ENCODE peak calls at places on chromosomes 12 and 14, in ten cellular contexts. One of them, this sample, is unnamed.

GRCh38 chr12:4997939-4998338 is 45.7 kb upstream of the KCNA5 start:
- DNase-seq in Peyer's patch: no peak
- DNase-seq in breast epithelium: no peak
- DNase-seq in HCT116: no peak
- DNase-seq in GM23338: no peak
- DNase-seq in hepatocyte: peak; percentile 44
- DNase-seq in thyroid gland: no peak
- DNase-seq in IMR-90: peak; percentile 83
- DNase-seq in left ventricle myocardium inferior: no peak
- DNase-seq in heart left ventricle: no peak
- DNase-seq in this sample: peak; percentile 82

GRCh38 chr12:53766881-53767280 is 15.1 kb upstream of the CISTR start:
- DNase-seq in IMR-90: peak; percentile 46
- DNase-seq in breast epithelium: no peak
- DNase-seq in left ventricle myocardium inferior: no peak
- DNase-seq in Peyer's patch: no peak
- DNase-seq in thyroid gland: no peak
- DNase-seq in HCT116: no peak
- DNase-seq in hepatocyte: no peak
- DNase-seq in heart left ventricle: no peak
- DNase-seq in GM23338: no peak
- DNase-seq in this sample: no peak

GRCh38 chr14:95192306-95192705 is 35.0 kb upstream of the DICER1 start:
- DNase-seq in hepatocyte: no peak
- DNase-seq in HCT116: no peak
- DNase-seq in GM23338: no peak
- DNase-seq in Peyer's patch: no peak
- DNase-seq in heart left ventricle: no peak
- DNase-seq in thyroid gland: no peak
- DNase-seq in IMR-90: no peak
- DNase-seq in breast epithelium: no peak
- DNase-seq in left ventricle myocardium inferior: no peak
- DNase-seq in this sample: no peak

GRCh38 chr12:67534046-67534445 is 114.5 kb upstream of the DYRK2 start:
- DNase-seq in GM23338: no peak
- DNase-seq in hepatocyte: no peak
- DNase-seq in left ventricle myocardium inferior: no peak
- DNase-seq in breast epithelium: no peak
- DNase-seq in Peyer's patch: no peak
- DNase-seq in IMR-90: no peak
- DNase-seq in heart left ventricle: no peak
- DNase-seq in thyroid gland: no peak
- DNase-seq in HCT116: no peak
- DNase-seq in this sample: peak; percentile 77

GRCh38 chr12:110893956-110894355 is 26.4 kb downstream of the MYL2 start:
- DNase-seq in heart left ventricle: no peak
- DNase-seq in breast epithelium: no peak
- DNase-seq in hepatocyte: no peak
- DNase-seq in HCT116: no peak
- DNase-seq in thyroid gland: no peak
- DNase-seq in Peyer's patch: no peak
- DNase-seq in IMR-90: no peak
- DNase-seq in left ventricle myocardium inferior: no peak
- DNase-seq in GM23338: no peak
- DNase-seq in this sample: no peak

GRCh38 chr12:57887631-57888406 is 41.3 kb upstream of the CTDSP2 start:
- DNase-seq in Peyer's patch: no peak
- DNase-seq in left ventricle myocardium inferior: no peak
- DNase-seq in GM23338: peak; percentile 57
- DNase-seq in HCT116: no peak
- DNase-seq in hepatocyte: no peak
- DNase-seq in thyroid gland: no peak
- DNase-seq in breast epithelium: no peak
- DNase-seq in IMR-90: peak; percentile 55
- DNase-seq in heart left ventricle: peak; percentile 39
- DNase-seq in this sample: peak; percentile 43

GRCh38 chr12:103858953-103859601 is 18.0 kb upstream of the NT5DC3 start:
- DNase-seq in IMR-90: peak; percentile 98
- DNase-seq in breast epithelium: peak; percentile 48
- DNase-seq in HCT116: peak; percentile 77
- DNase-seq in heart left ventricle: peak; percentile 31
- DNase-seq in hepatocyte: peak; percentile 89
- DNase-seq in GM23338: no peak
- DNase-seq in left ventricle myocardium inferior: peak; percentile 38
- DNase-seq in Peyer's patch: peak; percentile 81
- DNase-seq in thyroid gland: peak; percentile 25
- DNase-seq in this sample: peak; percentile 99

GRCh38 chr14:102500190-102500661 is 9.3 kb downstream of the ANKRD9 start:
- DNase-seq in GM23338: no peak
- DNase-seq in HCT116: no peak
- DNase-seq in thyroid gland: peak; percentile 94
- DNase-seq in IMR-90: peak; percentile 65
- DNase-seq in breast epithelium: peak; percentile 74
- DNase-seq in heart left ventricle: peak; percentile 77
- DNase-seq in Peyer's patch: peak; percentile 71
- DNase-seq in hepatocyte: peak; percentile 9
- DNase-seq in left ventricle myocardium inferior: peak; percentile 77
- DNase-seq in this sample: peak; percentile 57

GRCh38 chr12:85996280-85996679 is 122.2 kb downstream of the NTS start:
- DNase-seq in breast epithelium: no peak
- DNase-seq in left ventricle myocardium inferior: no peak
- DNase-seq in thyroid gland: no peak
- DNase-seq in GM23338: no peak
- DNase-seq in hepatocyte: no peak
- DNase-seq in heart left ventricle: no peak
- DNase-seq in HCT116: no peak
- DNase-seq in IMR-90: no peak
- DNase-seq in Peyer's patch: no peak
- DNase-seq in this sample: peak; percentile 75

GRCh38 chr12:28328967-28329366 is 138.7 kb downstream of the CCDC91 start:
- DNase-seq in Peyer's patch: no peak
- DNase-seq in hepatocyte: no peak
- DNase-seq in GM23338: no peak
- DNase-seq in HCT116: no peak
- DNase-seq in IMR-90: no peak
- DNase-seq in left ventricle myocardium inferior: no peak
- DNase-seq in heart left ventricle: no peak
- DNase-seq in thyroid gland: no peak
- DNase-seq in breast epithelium: no peak
- DNase-seq in this sample: peak; percentile 14

DNA sequence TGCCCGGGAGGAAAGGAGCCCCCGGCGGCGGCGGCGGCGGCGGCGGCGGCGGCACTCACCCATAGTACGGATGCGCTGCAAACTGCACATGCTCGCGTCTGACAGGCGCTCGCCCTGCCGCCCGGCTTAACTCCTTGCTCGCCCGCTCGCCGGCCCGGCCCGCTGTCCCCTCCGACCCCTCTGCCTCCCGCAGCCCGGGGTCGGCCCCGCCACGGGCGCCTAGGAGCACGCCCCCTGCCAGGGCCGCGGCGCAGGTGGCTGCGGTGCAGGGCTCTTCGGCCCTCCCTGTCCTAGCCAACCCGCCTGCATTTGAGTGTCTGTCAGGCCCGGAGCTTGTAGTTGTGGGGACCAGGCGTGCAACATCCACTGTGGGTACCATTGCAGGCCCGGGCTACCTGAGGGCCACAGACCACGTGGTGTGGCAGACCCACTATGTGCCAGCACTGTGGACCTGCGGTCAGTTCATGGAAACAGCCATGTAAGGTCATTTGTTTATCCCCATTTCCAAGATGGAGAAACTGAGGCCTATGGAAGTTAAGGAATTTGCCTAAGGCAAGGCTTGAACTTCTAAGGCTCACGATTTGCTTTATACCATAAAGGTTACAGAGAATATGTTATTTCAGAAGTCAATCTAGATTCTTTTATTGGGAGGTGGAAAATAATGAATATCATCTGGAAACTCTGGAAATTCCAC is 17.6 kb upstream of the PLEKHH1 start:
- DNase-seq in HCT116: no peak
- DNase-seq in heart left ventricle: no peak
- DNase-seq in GM23338: peak; percentile 64
- DNase-seq in breast epithelium: no peak
- DNase-seq in Peyer's patch: no peak
- DNase-seq in IMR-90: no peak
- DNase-seq in left ventricle myocardium inferior: no peak
- DNase-seq in hepatocyte: no peak
- DNase-seq in thyroid gland: no peak
- DNase-seq in this sample: no peak
- H3K27me3 ChIP-seq in HCT116: no peaks in the 10 kb centered on the region
- H3K27me3 ChIP-seq in heart left ventricle: no peaks in the 10 kb centered on the region
- H3K27me3 ChIP-seq in GM23338: peaks cover 55% of the 10 kb centered on the region
- H3K27me3 ChIP-seq in breast epithelium: no peaks in the 10 kb centered on the region
- H3K27me3 ChIP-seq in Peyer's patch: no peaks in the 10 kb centered on the region
- H3K27me3 ChIP-seq in IMR-90: peaks cover 71% of the 10 kb centered on the region
- H3K27me3 ChIP-seq in left ventricle myocardium inferior: peaks cover 25% of the 10 kb centered on the region
- H3K27me3 ChIP-seq in hepatocyte: peaks cover 21% of the 10 kb centered on the region
- H3K27me3 ChIP-seq in thyroid gland: no peaks in the 10 kb centered on the region
- H3K27me3 ChIP-seq in this sample: no peaks in the 10 kb centered on the region

DNA sequence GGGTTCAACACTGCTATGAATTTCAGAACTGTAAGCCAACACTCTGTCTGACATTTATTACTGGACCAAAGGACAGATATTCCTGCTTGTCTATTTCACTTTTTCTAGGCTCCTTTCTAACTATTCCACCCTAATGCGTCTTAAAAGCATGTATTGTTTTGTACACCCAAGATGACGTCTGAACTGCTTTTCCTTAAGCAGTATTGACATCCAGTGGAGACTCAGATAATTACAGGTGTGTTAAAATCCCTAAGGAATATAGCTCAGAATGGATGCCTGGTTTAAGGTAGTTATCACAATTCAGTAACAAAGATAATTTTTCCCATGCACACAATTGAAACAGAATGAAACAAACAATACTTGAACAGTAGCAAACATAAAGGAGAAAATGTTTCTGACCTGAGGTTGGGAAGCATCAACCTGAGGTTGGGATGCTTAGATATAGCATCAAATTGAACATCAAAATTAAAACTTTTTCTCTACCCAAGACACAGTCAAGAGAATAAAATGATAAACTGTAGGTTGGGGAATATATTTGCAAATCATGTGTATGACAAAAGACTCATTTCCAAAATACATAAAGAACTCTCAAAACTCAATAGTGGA is 93.7 kb upstream of the PTPRR start:
- DNase-seq in GM23338: peak; percentile 64
- DNase-seq in breast epithelium: no peak
- DNase-seq in HCT116: peak; percentile 51
- DNase-seq in IMR-90: peak; percentile 21
- DNase-seq in heart left ventricle: no peak
- DNase-seq in left ventricle myocardium inferior: no peak
- DNase-seq in Peyer's patch: no peak
- DNase-seq in hepatocyte: peak; percentile 57
- DNase-seq in thyroid gland: no peak
- DNase-seq in this sample: peak; percentile 62
- TF ChIP-seq CTCF in GM23338: peak; percentile 75
- TF ChIP-seq CTCF in breast epithelium: peak; percentile 66
- TF ChIP-seq CTCF in HCT116: peak; percentile 75
- TF ChIP-seq CTCF in IMR-90: peak; percentile 40
- TF ChIP-seq CTCF in heart left ventricle: peak; percentile 22
- TF ChIP-seq CTCF in left ventricle myocardium inferior: peak; percentile 48
- TF ChIP-seq CTCF in Peyer's patch: peak; percentile 21
- TF ChIP-seq CTCF in hepatocyte: peak; percentile 62
- TF ChIP-seq CTCF in thyroid gland: peak; percentile 36
- TF ChIP-seq CTCF in this sample: peak; percentile 39

GRCh38 chr12:47614521-47614920 is 91.3 kb downstream of the RPAP3 start:
- DNase-seq in thyroid gland: no peak
- DNase-seq in Peyer's patch: no peak
- DNase-seq in breast epithelium: no peak
- DNase-seq in IMR-90: no peak
- DNase-seq in hepatocyte: no peak
- DNase-seq in HCT116: no peak
- DNase-seq in left ventricle myocardium inferior: no peak
- DNase-seq in GM23338: no peak
- DNase-seq in heart left ventricle: no peak
- DNase-seq in this sample: no peak
- H3K27me3 ChIP-seq in thyroid gland: no peaks in the 10 kb centered on the region
- H3K27me3 ChIP-seq in Peyer's patch: no peaks in the 10 kb centered on the region
- H3K27me3 ChIP-seq in breast epithelium: no peaks in the 10 kb centered on the region
- H3K27me3 ChIP-seq in IMR-90: no peaks in the 10 kb centered on the region
- H3K27me3 ChIP-seq in hepatocyte: no peaks in the 10 kb centered on the region
- H3K27me3 ChIP-seq in HCT116: no peaks in the 10 kb centered on the region
- H3K27me3 ChIP-seq in left ventricle myocardium inferior: no peaks in the 10 kb centered on the region
- H3K27me3 ChIP-seq in GM23338: no peaks in the 10 kb centered on the region
- H3K27me3 ChIP-seq in heart left ventricle: no peaks in the 10 kb centered on the region
- H3K27me3 ChIP-seq in this sample: no peaks in the 10 kb centered on the region

GRCh38 chr12:2319747-2320146 is 267.0 kb downstream of the CACNA1C start:
- DNase-seq in breast epithelium: no peak
- DNase-seq in HCT116: no peak
- DNase-seq in GM23338: no peak
- DNase-seq in heart left ventricle: peak; percentile 60
- DNase-seq in IMR-90: peak; percentile 51
- DNase-seq in hepatocyte: peak; percentile 48
- DNase-seq in left ventricle myocardium inferior: peak; percentile 39
- DNase-seq in Peyer's patch: no peak
- DNase-seq in thyroid gland: no peak
- DNase-seq in this sample: no peak

GRCh38 chr12:2314492-2314891 is 261.7 kb downstream of the CACNA1C start:
- DNase-seq in IMR-90: no peak
- DNase-seq in Peyer's patch: no peak
- DNase-seq in breast epithelium: no peak
- DNase-seq in left ventricle myocardium inferior: no peak
- DNase-seq in thyroid gland: no peak
- DNase-seq in GM23338: no peak
- DNase-seq in heart left ventricle: no peak
- DNase-seq in HCT116: no peak
- DNase-seq in hepatocyte: no peak
- DNase-seq in this sample: no peak

GRCh38 chr12:2319136-2319535 is 266.3 kb downstream of the CACNA1C start:
- DNase-seq in HCT116: no peak
- DNase-seq in GM23338: no peak
- DNase-seq in IMR-90: no peak
- DNase-seq in heart left ventricle: no peak
- DNase-seq in Peyer's patch: no peak
- DNase-seq in hepatocyte: no peak
- DNase-seq in left ventricle myocardium inferior: no peak
- DNase-seq in breast epithelium: no peak
- DNase-seq in thyroid gland: no peak
- DNase-seq in this sample: no peak

GRCh38 chr12:2318286-2318685 is 265.5 kb downstream of the CACNA1C start:
- DNase-seq in breast epithelium: no peak
- DNase-seq in left ventricle myocardium inferior: no peak
- DNase-seq in heart left ventricle: no peak
- DNase-seq in Peyer's patch: no peak
- DNase-seq in thyroid gland: no peak
- DNase-seq in HCT116: no peak
- DNase-seq in GM23338: no peak
- DNase-seq in hepatocyte: no peak
- DNase-seq in IMR-90: no peak
- DNase-seq in this sample: no peak

DNA sequence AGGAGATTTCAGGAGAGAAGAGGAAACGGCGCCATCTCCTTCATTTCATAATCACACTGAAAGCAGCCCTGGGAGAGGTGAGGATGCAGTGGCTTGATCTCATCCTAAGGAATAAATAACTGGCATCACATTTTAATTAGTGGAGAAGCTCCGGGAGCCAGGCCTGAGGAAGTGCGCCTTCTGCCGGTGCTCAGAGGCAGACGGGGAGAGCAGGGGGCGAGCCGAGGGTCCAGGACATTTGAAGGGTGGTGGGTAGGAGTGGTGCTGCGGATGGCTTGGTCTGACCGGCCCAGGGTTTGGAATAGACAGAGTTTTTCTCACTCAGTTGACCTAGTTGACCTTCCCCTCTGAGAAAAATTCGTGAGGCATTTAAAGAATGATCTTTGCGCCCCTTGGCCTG is 265.0 kb downstream of the CACNA1C start:
- DNase-seq in left ventricle myocardium inferior: no peak
- DNase-seq in thyroid gland: no peak
- DNase-seq in breast epithelium: no peak
- DNase-seq in HCT116: no peak
- DNase-seq in GM23338: peak; percentile 27
- DNase-seq in hepatocyte: no peak
- DNase-seq in heart left ventricle: no peak
- DNase-seq in Peyer's patch: no peak
- DNase-seq in IMR-90: no peak
- DNase-seq in this sample: no peak
- TF ChIP-seq CTCF in left ventricle myocardium inferior: no peak
- TF ChIP-seq CTCF in thyroid gland: no peak
- TF ChIP-seq CTCF in breast epithelium: no peak
- TF ChIP-seq CTCF in HCT116: no peak
- TF ChIP-seq CTCF in GM23338: peak; percentile 52
- TF ChIP-seq CTCF in hepatocyte: no peak
- TF ChIP-seq CTCF in heart left ventricle: no peak
- TF ChIP-seq CTCF in Peyer's patch: no peak
- TF ChIP-seq CTCF in IMR-90: no peak
- TF ChIP-seq CTCF in this sample: no peak